ENCODE peak calls at places on chromosomes 13 and 19, in six cellular contexts. Z is small intestine, G is upper lobe of right lung, A is HCT116, F is DND-41, D is brain microvascular endothelial cell. I is an unnamed sample.
A peak's percentile ranks its signal among the peaks of the same experiment; 100 is the strongest.

GRCh38 chr13:49625392-49626137 is 2.7 kb upstream of the ARL11 start:
- DNase-seq in F (no peak), G (peak; percentile 85), D (peak; percentile 21), Z (peak; percentile 89), A (no peak), I (no peak)

GRCh38 chr19:38837656-38838121 is 6.1 kb upstream of the ECH1 start:
- DNase-seq in G (no peak), Z (no peak), D (no peak), A (no peak), F (no peak), I (no peak)

GRCh38 chr13:51534075-51534817 is 50.0 kb upstream of the WDFY2 start:
- DNase-seq in A (no peak), Z (peak; percentile 16), F (peak; percentile 30), G (peak; percentile 69), D (no peak), I (peak; percentile 94)

GRCh38 chr13:49082653-49083536 is 107.2 kb downstream of the FNDC3A start:
- DNase-seq in F (no peak), Z (no peak), G (no peak), D (peak; percentile 77), A (no peak), I (no peak)

GRCh38 chr19:17830567-17831418 is 9.5 kb upstream of the INSL3 start:
- DNase-seq in D (peak; percentile 81), A (peak; percentile 91), G (peak; percentile 69), F (peak; percentile 52), Z (peak; percentile 87), I (peak; percentile 47)

GRCh38 chr19:27714857-27715256 is 1498.1 kb downstream of the UQCRFS1 start:
- DNase-seq in F (no peak), Z (no peak), G (no peak), A (no peak), D (no peak), I (no peak)

GRCh38 chr19:57192064-57192395 is 730 bp downstream of the ZNF264 start:
- DNase-seq in F (no peak), G (no peak), D (peak; percentile 11), A (no peak), Z (no peak), I (peak; percentile 7)

GRCh38 chr13:24613755-24614154 is 66.5 kb upstream of the ATP12A start:
- DNase-seq in A (no peak), Z (no peak), D (no peak), F (no peak), G (no peak), I (no peak)

GRCh38 chr13:24097667-24098066 is 62.9 kb upstream of the SPATA13 start:
- DNase-seq in A (no peak), G (no peak), D (no peak), Z (no peak), F (peak; percentile 80), I (peak; percentile 28)

GRCh38 chr19:30049226-30049625 is 107.2 kb downstream of the URI1 start:
- DNase-seq in Z (no peak), G (no peak), D (no peak), F (no peak), A (no peak), I (no peak)

GRCh38 chr13:77434289-77434688 is 101.2 kb upstream of the SCEL start:
- DNase-seq in D (no peak), G (no peak), A (no peak), F (no peak), Z (no peak), I (no peak)

GRCh38 chr13:67224148-67224846 is 5.8 kb downstream of the PCDH9 start:
- DNase-seq in F (peak; percentile 76), Z (peak; percentile 75), A (peak; percentile 59), D (peak; percentile 71), G (peak; percentile 81), I (peak; percentile 64)

GRCh38 chr19:57934820-57935665 is at the start of gene ZNF418:
- DNase-seq in G (peak; percentile 67), Z (peak; percentile 74), A (no peak), F (no peak), D (peak; percentile 88), I (peak; percentile 44)

GRCh38 chr13:24540236-24541126 is 27.9 kb upstream of the PARP4 start:
- DNase-seq in Z (peak; percentile 5), F (no peak), G (no peak), A (no peak), D (no peak), I (no peak)

GRCh38 chr19:43797556-43797955 is 4.7 kb downstream of the LYPD5 start:
- DNase-seq in A (no peak), Z (no peak), D (no peak), G (no peak), F (no peak), I (no peak)
- H3K27ac ChIP-seq in A (peak overlapping the region; percentile 79), Z (no peak overlapping the region), D (no peak overlapping the region), G (no peak overlapping the region), F (no peak overlapping the region), I (no peak overlapping the region)

GRCh38 chr19:1813837-1814217 is 1.8 kb upstream of the ATP8B3 start:
- DNase-seq in G (no peak), Z (no peak), F (no peak), D (no peak), A (no peak), I (no peak)

GRCh38 chr19:1811942-1812425 is at the start of gene ATP8B3:
- DNase-seq in F (no peak), G (no peak), Z (no peak), D (no peak), A (no peak), I (no peak)

GRCh38 chr19:1812426-1813196 is 535 bp upstream of the ATP8B3 start:
- DNase-seq in Z (peak; percentile 97), G (peak; percentile 96), D (peak; percentile 79), A (peak; percentile 95), F (peak; percentile 99), I (peak; percentile 94)

GRCh38 chr19:1814391-1814790 is 2.3 kb upstream of the ATP8B3 start:
- DNase-seq in A (no peak), F (no peak), Z (no peak), D (no peak), G (no peak), I (no peak)

GRCh38 chr19:1813197-1813836 is 1.2 kb upstream of the ATP8B3 start:
- DNase-seq in G (no peak), A (no peak), D (no peak), Z (no peak), F (no peak), I (no peak)
- H3K27ac ChIP-seq in G (no peak overlapping the region), A (peak overlapping the region; percentile 79), D (no peak overlapping the region), Z (no peak overlapping the region), F (peak overlapping the region; percentile 88), I (no peak overlapping the region)

GRCh38 chr19:53078668-53079067 is 24.6 kb downstream of the ZNF160 start:
- DNase-seq in D (no peak), G (no peak), A (no peak), Z (no peak), F (no peak), I (no peak)
- H3K27ac ChIP-seq in D (no peak overlapping the region), G (no peak overlapping the region), A (no peak overlapping the region), Z (no peak overlapping the region), F (no peak overlapping the region), I (no peak overlapping the region)

GRCh38 chr13:104171132-104171531 is 1104.9 kb upstream of the SLC10A2 start:
- DNase-seq in A (no peak), D (no peak), F (no peak), G (no peak), Z (no peak), I (no peak)
- H3K27ac ChIP-seq in A (no peak overlapping the region), D (no peak overlapping the region), F (no peak overlapping the region), G (no peak overlapping the region), Z (no peak overlapping the region), I (no peak overlapping the region)

I was measured in SJCRH30.